ENCODE peak calls at places on chromosomes 7 and 10, in nine cellular contexts. Q is brain microvascular endothelial cell; T is GM06990; G is heart right ventricle; A is IMR-90; S is Panc1; O is CD8-positive, alpha-beta memory T cell; N is mammary epithelial cell; Z is HAP-1. F is an unnamed sample.

GRCh38 chr10:3415878-3416605 is 243.5 kb upstream of the PITRM1 start:
- DNase-seq in Q (no peak), T (no peak), G (no peak), A (no peak), S (no peak), O (no peak), N (no peak), Z (no peak), F (no peak)

GRCh38 chr7:96233084-96233483 is 88.8 kb downstream of the SLC25A13 start:
- DNase-seq in Q (no peak), T (no peak), G (no peak), A (no peak), S (no peak), O (no peak), N (no peak), Z (no peak), F (no peak)

GRCh38 chr10:110508806-110509544 is 11.3 kb downstream of the DUSP5 start:
- DNase-seq in Q (no peak), T (no peak), G (peak; percentile 79), A (no peak), S (no peak), O (no peak), N (no peak), Z (no peak), F (no peak)

GRCh38 chr7:46131916-46132795 is 211.1 kb upstream of the IGFBP3 start:
- DNase-seq in Q (no peak), T (no peak), G (no peak), A (no peak), S (no peak), O (no peak), N (peak; percentile 57), Z (no peak), F (no peak)

GRCh38 chr7:130907439-130907838 is 173.4 kb upstream of the KLF14 start:
- DNase-seq in Q (no peak), T (no peak), G (no peak), A (no peak), S (no peak), O (no peak), N (no peak), Z (no peak), F (no peak)

GRCh38 chr10:124225029-124225467 is 131.7 kb upstream of the CHST15 start:
- DNase-seq in Q (no peak), T (no peak), G (no peak), A (no peak), S (no peak), O (no peak), N (no peak), Z (no peak), F (no peak)

GRCh38 chr10:4046030-4046429 is 261.0 kb upstream of the KLF6 start:
- DNase-seq in Q (no peak), T (no peak), G (no peak), A (no peak), S (no peak), O (no peak), N (no peak), Z (no peak), F (no peak)

GRCh38 chr7:48090095-48090805 is 1.2 kb downstream of the UPP1 start:
- DNase-seq in Q (peak; percentile 50), T (peak; percentile 22), G (peak; percentile 48), A (peak; percentile 34), S (no peak), O (no peak), N (peak; percentile 37), Z (no peak), F (peak; percentile 88)

GRCh38 chr7:21076579-21076978 is 289.9 kb upstream of the SP8 start:
- DNase-seq in Q (no peak), T (no peak), G (no peak), A (no peak), S (no peak), O (no peak), N (no peak), Z (no peak), F (no peak)

GRCh38 chr7:116706668-116707126 is 34.7 kb downstream of the MET start:
- DNase-seq in Q (peak; percentile 59), T (no peak), G (no peak), A (no peak), S (peak; percentile 83), O (no peak), N (peak; percentile 74), Z (peak; percentile 79), F (no peak)

DNA sequence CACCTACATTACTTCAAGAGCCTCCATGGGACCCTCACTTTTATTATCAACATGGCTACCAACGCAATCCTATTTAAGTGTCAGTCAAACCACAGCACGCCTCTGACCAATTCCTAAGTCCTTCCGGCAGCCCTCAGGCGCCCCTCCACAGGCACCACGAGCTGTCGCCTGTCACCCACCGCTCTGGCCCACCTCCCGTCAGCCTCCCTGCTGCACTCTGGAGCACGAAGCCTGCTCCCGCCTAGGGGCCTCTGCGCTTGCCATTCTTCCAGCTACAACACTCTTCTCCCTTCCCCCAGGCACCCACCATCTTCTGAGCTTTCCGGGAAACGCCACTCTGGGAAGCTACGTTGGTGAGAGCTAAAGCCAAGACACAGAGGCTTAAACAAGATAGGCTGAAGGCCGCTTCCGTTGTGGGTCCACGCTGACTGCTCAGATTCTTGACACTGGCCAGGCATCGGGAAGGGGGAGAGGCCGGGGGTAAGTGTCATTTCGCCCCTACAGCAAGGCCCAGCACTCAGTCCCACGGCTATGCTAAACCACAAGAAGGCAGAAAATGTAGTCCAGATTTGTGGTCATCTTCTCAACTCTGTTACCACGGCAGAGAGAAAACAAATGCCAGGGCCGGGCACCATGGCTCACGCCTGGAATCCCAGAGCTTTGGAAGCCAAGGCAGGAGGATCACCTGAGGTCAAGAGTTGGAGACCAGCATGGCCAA is 56.7 kb downstream of the GNA12 start:
- DNase-seq in Q (no peak), T (no peak), G (no peak), A (no peak), S (no peak), O (no peak), N (no peak), Z (no peak), F (no peak)
- H3K36me3 ChIP-seq in Q (peaks cover 19% of the 10 kb centered on the region), T (peaks cover 6% of the 10 kb centered on the region), G (no peaks in the 10 kb centered on the region), A (peaks cover 48% of the 10 kb centered on the region), S (peaks cover 8% of the 10 kb centered on the region), O (no peaks in the 10 kb centered on the region), N (no peaks in the 10 kb centered on the region), Z (peaks cover 10% of the 10 kb centered on the region), F (no peaks in the 10 kb centered on the region)

DNA sequence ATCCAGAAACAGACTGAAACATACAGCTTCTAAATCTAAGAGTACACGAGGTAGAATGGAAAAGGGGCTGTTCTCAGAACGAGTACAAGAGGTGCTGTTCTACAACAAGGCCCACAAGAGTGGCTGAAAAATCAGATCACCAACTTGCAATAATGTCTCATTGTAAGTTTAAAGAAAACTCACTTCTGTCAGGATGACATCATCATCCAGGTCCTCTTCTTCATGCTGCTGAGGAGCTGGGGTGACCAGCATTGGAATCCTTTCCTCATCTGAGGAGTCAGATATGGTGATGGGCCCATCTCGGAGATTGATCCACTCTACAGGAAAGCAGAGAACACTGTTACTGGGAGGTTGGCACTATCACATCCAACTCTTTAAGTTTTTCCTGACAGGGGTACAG is 28.8 kb downstream of the RNF216 start:
- DNase-seq in Q (no peak), T (no peak), G (no peak), A (peak; percentile 26), S (no peak), O (no peak), N (no peak), Z (no peak), F (no peak)
- H3K36me3 ChIP-seq in Q (peaks cover 21% of the 10 kb centered on the region), T (peaks cover 5% of the 10 kb centered on the region), G (peaks cover 22% of the 10 kb centered on the region), A (peaks cover 16% of the 10 kb centered on the region), S (peaks cover 39% of the 10 kb centered on the region), O (peaks cover 22% of the 10 kb centered on the region), N (peaks cover 17% of the 10 kb centered on the region), Z (peaks cover 39% of the 10 kb centered on the region), F (no peaks in the 10 kb centered on the region)

GRCh38 chr10:12031404-12031803 is 11.2 kb downstream of the UPF2 start:
- DNase-seq in Q (no peak), T (no peak), G (no peak), A (no peak), S (no peak), O (no peak), N (no peak), Z (no peak), F (no peak)

GRCh38 chr10:12022580-12023257 is 19.9 kb downstream of the UPF2 start:
- DNase-seq in Q (no peak), T (no peak), G (no peak), A (no peak), S (no peak), O (no peak), N (no peak), Z (no peak), F (no peak)

DNA sequence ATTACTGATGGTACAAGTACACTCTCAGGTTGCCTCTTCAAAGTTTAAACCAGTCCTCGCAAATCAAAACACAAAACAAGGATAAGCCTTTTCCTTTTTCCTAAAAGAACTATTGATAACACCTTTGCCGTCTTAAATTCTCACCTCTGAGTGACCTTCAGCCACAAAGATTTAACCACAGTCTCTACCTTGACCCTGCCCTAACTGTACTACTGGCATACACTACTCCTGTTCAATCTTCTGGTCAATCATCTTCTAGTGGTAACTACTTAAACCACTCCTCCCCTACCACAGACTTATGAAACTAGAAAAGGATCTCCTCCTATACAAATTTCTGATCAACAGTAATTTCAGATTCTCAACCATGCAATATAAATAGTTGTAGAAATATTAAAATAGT is 15.1 kb downstream of the UPF2 start:
- DNase-seq in Q (no peak), T (no peak), G (no peak), A (no peak), S (no peak), O (no peak), N (no peak), Z (no peak), F (no peak)
- H3K36me3 ChIP-seq in Q (peaks cover 22% of the 10 kb centered on the region), T (peaks cover 4% of the 10 kb centered on the region), G (peaks cover 6% of the 10 kb centered on the region), A (peaks cover 10% of the 10 kb centered on the region), S (peaks cover 13% of the 10 kb centered on the region), O (peaks cover 12% of the 10 kb centered on the region), N (peaks cover 13% of the 10 kb centered on the region), Z (peaks cover 22% of the 10 kb centered on the region), F (peaks cover 12% of the 10 kb centered on the region)

GRCh38 chr7:86914468-86915054 is 144.9 kb downstream of the ELAPOR2 start:
- DNase-seq in Q (no peak), T (no peak), G (no peak), A (peak; percentile 7), S (no peak), O (no peak), N (no peak), Z (peak; percentile 4), F (no peak)

GRCh38 chr7:86911703-86912102 is 147.8 kb downstream of the ELAPOR2 start:
- DNase-seq in Q (no peak), T (no peak), G (no peak), A (no peak), S (no peak), O (no peak), N (no peak), Z (no peak), F (no peak)

GRCh38 chr7:86916277-86916825 is 143.1 kb downstream of the ELAPOR2 start:
- DNase-seq in Q (no peak), T (no peak), G (no peak), A (no peak), S (no peak), O (no peak), N (no peak), Z (no peak), F (no peak)

GRCh38 chr7:86918245-86918644 is 141.2 kb downstream of the ELAPOR2 start:
- DNase-seq in Q (no peak), T (no peak), G (no peak), A (no peak), S (no peak), O (no peak), N (no peak), Z (peak; percentile 8), F (no peak)

DNA sequence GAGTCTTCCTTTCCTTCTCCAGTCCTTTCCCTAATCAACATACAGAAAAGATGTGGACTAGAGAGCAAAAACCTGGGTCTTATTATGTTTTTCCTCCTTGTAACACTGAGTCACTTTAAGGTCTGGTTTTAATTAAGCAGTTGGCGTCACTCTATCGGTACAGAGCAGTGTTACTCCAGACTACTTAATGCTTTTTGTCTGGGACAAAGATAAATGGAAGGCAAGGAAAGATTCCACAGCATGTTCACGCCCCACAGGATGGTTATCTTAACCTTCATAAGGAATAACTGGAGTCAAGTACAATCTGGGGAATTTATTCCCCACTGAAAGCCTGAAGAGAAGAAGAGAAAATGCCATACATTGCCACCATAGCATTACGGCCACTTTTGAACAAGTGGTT is 145.7 kb downstream of the ELAPOR2 start:
- DNase-seq in Q (no peak), T (no peak), G (no peak), A (peak; percentile 3), S (no peak), O (no peak), N (no peak), Z (no peak), F (no peak)
- H3K36me3 ChIP-seq in Q (no peaks in the 10 kb centered on the region), T (no peaks in the 10 kb centered on the region), G (no peaks in the 10 kb centered on the region), A (no peaks in the 10 kb centered on the region), S (no peaks in the 10 kb centered on the region), O (no peaks in the 10 kb centered on the region), N (no peaks in the 10 kb centered on the region), Z (no peaks in the 10 kb centered on the region), F (no peaks in the 10 kb centered on the region)